ENCODE peak calls at places on chromosomes 6 and 20, in six cellular contexts. X is IMR-90, I is psoas muscle, M is fibroblast of lung, C is astrocyte of the spinal cord, Z is fibroblast of mammary gland. G is an unnamed sample.

GRCh38 chr20:187733-188132 is 1.8 kb downstream of the DEFB128 start:
- DNase-seq in I (no peak), Z (no peak), X (no peak), C (no peak), M (no peak), G (no peak)

GRCh38 chr6:55437141-55437540 is 109.9 kb downstream of the GFRAL start:
- DNase-seq in I (no peak), M (no peak), Z (no peak), X (no peak), C (no peak), G (no peak)

GRCh38 chr6:31822038-31822821 is 5.3 kb upstream of the HSPA1B start:
- DNase-seq in X (peak), Z (peak), C (peak), I (peak), M (peak), G (peak)

GRCh38 chr6:52415917-52416628 is 4.1 kb upstream of the EFHC1 start:
- DNase-seq in Z (peak), C (no peak), X (peak), M (peak), I (no peak), G (no peak)

GRCh38 chr20:40452758-40453157 is 236.3 kb downstream of the MAFB start:
- DNase-seq in Z (no peak), C (no peak), X (no peak), I (no peak), M (no peak), G (no peak)

GRCh38 chr6:82823361-82823760 is 242.3 kb downstream of the UBE3D start:
- DNase-seq in C (no peak), M (no peak), Z (no peak), X (no peak), I (no peak), G (no peak)

GRCh38 chr6:51487937-51488336 is 599.5 kb downstream of the PKHD1 start:
- DNase-seq in C (no peak), Z (no peak), X (no peak), M (no peak), I (no peak), G (no peak)

GRCh38 chr6:154569136-154569862 is 58.8 kb upstream of the CNKSR3 start:
- DNase-seq in I (no peak), Z (no peak), C (no peak), M (no peak), X (no peak), G (no peak)

GRCh38 chr6:42960243-42961019 is at the start of gene GNMT:
- DNase-seq in Z (no peak), I (peak), C (no peak), M (peak), X (no peak), G (peak)

GRCh38 chr20:64258071-64258823 is 2.7 kb downstream of the PCMTD2 start:
- DNase-seq in Z (no peak), M (no peak), X (no peak), C (no peak), I (no peak), G (no peak)

GRCh38 chr6:125859691-125860210 is 69.0 kb downstream of the NCOA7 start:
- DNase-seq in I (no peak), Z (peak), X (peak), M (no peak), C (no peak), G (no peak)

GRCh38 chr20:39083781-39084180 is 121.6 kb downstream of the DHX35 start:
- DNase-seq in M (no peak), Z (no peak), C (no peak), X (no peak), I (no peak), G (no peak)

GRCh38 chr20:46160661-46161060 is 42.5 kb downstream of the CD40 start:
- DNase-seq in C (no peak), I (no peak), Z (no peak), X (no peak), M (no peak), G (no peak)

GRCh38 chr6:40342674-40343230 is 244.4 kb downstream of the LRFN2 start:
- DNase-seq in Z (no peak), I (no peak), M (no peak), X (no peak), C (no peak), G (no peak)

GRCh38 chr6:163900570-163900969 is 486.1 kb downstream of the QKI start:
- DNase-seq in I (no peak), Z (peak), X (peak), M (peak), C (peak), G (no peak)

GRCh38 chr6:157756708-157757429 is 66.2 kb upstream of the SNX9 start:
- DNase-seq in Z (peak), X (peak), C (peak), M (peak), I (peak), G (peak)

GRCh38 chr6:141349710-141350109 is 783.0 kb upstream of the GJE1 start:
- DNase-seq in I (no peak), C (no peak), M (no peak), X (no peak), Z (no peak), G (no peak)

GRCh38 chr6:141359953-141360352 is 772.8 kb upstream of the GJE1 start:
- DNase-seq in Z (peak), X (no peak), C (peak), M (peak), I (no peak), G (no peak)

GRCh38 chr6:141351721-141352120 is 781.0 kb upstream of the GJE1 start:
- DNase-seq in X (no peak), C (no peak), I (no peak), Z (no peak), M (no peak), G (no peak)

DNA sequence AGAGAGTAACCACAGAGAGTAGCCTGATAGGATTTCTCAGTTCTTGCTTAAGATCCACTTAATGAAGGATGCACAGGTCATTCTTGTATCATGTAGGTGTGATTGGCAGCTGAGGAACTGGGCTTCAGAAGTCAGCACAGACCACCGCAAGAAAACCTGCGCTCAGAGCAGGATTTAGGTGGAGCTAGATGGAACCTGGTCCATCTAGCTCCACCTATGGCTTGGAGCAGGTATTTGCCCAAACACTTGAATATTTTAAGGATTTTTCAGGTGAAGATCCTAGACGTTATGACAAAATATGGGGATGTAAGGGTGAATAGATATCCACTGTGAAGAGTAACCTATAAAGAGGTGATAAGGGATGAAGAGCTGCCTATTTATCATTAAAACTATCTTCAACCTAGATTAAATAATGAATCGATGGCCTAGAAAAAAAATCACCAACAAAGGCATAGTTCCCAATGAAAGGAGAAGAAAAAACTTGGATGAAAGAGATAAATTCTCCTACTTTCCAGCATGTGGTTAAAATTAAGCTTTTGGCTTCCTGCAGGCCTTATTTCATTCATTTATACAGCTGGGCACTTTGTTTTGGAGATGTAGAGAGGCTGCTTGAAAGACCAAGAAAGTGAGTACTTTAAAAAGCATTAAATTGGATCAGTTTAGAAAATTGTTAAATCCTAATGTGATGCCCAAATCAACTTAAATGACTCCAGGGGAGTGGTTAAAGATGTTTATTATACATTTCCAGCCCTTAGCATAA is 778.4 kb upstream of the GJE1 start:
- DNase-seq in M (no peak), Z (no peak), C (no peak), X (no peak), I (no peak), G (no peak)
- TF ChIP-seq CTCF in M (no peak), Z (no peak), C (no peak), X (no peak), I (no peak), G (no peak)

DNA sequence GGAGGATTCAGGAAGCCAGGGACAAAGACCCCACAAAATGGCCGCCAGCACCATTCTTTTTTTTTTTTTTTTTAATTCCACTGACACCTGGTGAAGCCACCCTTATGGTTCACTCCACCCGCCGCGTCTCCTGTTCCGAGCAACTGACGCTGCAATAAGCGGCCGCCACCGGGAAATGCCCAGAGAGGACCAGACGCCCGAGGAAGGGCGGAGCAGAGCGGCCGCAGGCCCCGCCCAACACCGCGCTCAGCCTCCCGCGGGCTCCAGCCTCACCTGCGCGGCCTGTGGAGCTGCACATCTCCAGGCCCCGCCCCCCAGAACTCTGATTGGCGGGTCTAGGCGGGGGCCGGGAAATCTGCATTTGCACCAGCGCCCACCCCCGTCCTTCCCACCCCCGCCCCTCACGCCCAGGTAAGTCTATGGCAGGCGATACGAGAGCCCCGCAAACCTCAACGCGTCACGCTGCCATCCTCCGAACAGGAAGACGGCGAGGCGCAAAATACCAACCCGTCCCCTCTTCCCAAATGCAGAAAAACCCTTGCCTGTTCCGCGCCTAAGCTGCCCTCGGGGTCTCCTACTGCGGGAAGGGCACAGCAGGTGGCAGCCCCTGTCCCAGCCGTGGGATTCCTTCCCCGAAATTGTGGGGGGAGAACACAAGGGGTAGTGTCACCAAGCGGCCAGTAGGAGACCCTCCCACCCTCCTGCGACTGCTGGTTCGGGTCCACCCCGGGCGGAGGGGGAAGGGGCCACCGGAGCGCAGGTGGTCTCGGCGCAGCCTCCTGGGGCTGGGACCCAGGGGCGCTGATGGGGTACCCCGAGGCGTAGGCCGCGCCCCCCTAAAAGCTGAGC is 948 bp downstream of the ATP9A start:
- DNase-seq in X (no peak), M (peak), C (no peak), I (peak), Z (peak), G (peak)
- TF ChIP-seq CTCF in X (peak), M (peak), C (peak), I (no peak), Z (peak), G (peak)

GRCh38 chr6:133871131-133871530 is 17.8 kb upstream of the TCF21 start:
- DNase-seq in C (no peak), I (no peak), Z (no peak), X (no peak), M (no peak), G (no peak)

DNA sequence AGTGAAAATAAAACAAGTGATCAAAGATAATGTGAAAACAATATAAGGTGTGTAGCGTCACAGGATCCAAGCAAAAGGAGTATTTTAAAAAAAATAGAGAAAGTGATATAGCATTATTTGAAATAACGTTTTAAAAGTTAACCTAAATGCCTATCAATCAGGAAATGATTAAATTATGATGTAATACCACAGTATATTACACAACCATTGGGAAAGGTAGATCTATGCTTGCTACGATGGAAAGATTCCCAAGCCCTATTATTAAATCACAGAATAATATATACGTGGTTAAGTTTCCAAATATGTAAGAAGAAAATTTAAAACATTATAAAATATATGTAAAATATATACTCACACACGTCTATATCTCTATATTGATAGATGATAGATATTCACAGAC is 15.4 kb upstream of the TCF21 start:
- DNase-seq in C (no peak), X (no peak), Z (no peak), I (no peak), M (no peak), G (no peak)
- TF ChIP-seq CTCF in C (no peak), X (no peak), Z (no peak), I (no peak), M (no peak), G (no peak)

GRCh38 chr6:116059713-116060571 is 749 bp downstream of the FRK start:
- DNase-seq in C (peak), M (peak), Z (peak), I (no peak), X (no peak), G (no peak)

GRCh38 chr6:116057766-116058165 is 2.9 kb downstream of the FRK start:
- DNase-seq in M (no peak), C (no peak), X (no peak), Z (no peak), I (no peak), G (no peak)

GRCh38 chr6:116062496-116062895 is 1.8 kb upstream of the FRK start:
- DNase-seq in X (no peak), C (no peak), M (no peak), I (no peak), Z (no peak), G (no peak)

GRCh38 chr6:116064626-116065025 is 3.9 kb upstream of the FRK start:
- DNase-seq in Z (no peak), C (no peak), M (no peak), I (no peak), X (no peak), G (no peak)

DNA sequence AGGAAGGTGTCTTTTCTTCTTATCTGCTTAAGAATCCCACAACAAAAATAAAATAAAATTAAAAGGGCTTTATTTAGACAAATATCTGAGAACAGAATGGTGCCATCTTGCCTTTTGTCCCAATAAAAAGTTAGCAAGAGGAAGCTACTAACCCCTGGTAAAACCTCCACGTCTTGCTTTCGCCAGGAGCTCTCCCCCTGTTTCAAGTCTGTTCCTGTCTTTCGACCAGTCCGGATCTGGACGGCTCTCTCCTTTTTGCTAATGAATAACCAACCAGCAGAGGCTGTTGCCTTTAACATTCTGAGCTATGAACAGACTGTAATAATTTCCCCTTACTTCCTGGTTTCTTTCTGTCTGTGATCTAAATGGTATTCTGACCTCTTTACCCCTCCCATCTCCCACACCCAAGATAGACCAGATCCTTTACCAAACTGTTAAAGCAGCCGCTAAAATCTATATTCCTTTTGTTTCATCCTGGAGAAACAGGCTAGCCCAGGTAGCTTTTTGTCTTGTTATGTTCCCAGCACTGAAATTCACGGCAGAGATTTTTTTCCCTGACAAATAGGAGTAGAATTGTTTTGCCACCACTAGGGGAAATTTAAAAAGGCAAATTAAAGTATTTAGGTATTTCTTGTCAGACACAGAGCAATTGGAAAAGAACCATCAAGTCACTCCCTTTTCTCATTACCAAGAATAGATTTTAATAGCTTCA is at the start of gene FRK:
- DNase-seq in X (peak), C (peak), I (peak), M (no peak), Z (peak), G (peak)
- TF ChIP-seq CTCF in X (peak), C (no peak), I (peak), M (peak), Z (peak), G (peak)